ENCODE peak calls at places on chromosome 6, in ten cellular contexts. H, W, L, N, F, X, Z, C, T and B are unnamed samples.

GRCh38 chr6:149003560-149003959 is 256.7 kb downstream of the UST start:
- DNase-seq in X (no peak), W (no peak), T (no peak), C (no peak), L (no peak), Z (no peak), F (no peak), H (no peak), N (no peak), B (no peak)

GRCh38 chr6:165231581-165232276 is 77.7 kb downstream of the C6orf118 start:
- DNase-seq in F (no peak), N (peak), T (peak), W (peak), L (no peak), H (peak), Z (peak), C (no peak), X (no peak), B (no peak)

GRCh38 chr6:157385482-157385881 is 4.5 kb downstream of the ZDHHC14 start:
- DNase-seq in T (no peak), N (no peak), F (no peak), C (no peak), W (no peak), Z (no peak), L (no peak), H (no peak), X (no peak), B (no peak)

GRCh38 chr6:98927534-98927933 is 20.2 kb downstream of the FBXL4 start:
- DNase-seq in Z (no peak), X (no peak), T (no peak), L (no peak), F (no peak), C (no peak), H (no peak), N (no peak), W (no peak), B (no peak)

GRCh38 chr6:92777146-92777740 is 642.1 kb downstream of the EPHA7 start:
- DNase-seq in X (no peak), C (no peak), F (no peak), L (no peak), T (peak), N (peak), H (peak), W (peak), Z (no peak), B (no peak)

GRCh38 chr6:41286544-41287346 is at the start of gene TREM1:
- DNase-seq in T (peak), L (peak), W (peak), N (peak), X (no peak), C (peak), Z (peak), H (no peak), F (no peak), B (no peak)

GRCh38 chr6:50816115-50816675 is 2.5 kb upstream of the TFAP2B start:
- DNase-seq in N (peak), C (peak), L (peak), W (peak), Z (peak), X (peak), H (peak), T (peak), F (peak), B (no peak)

GRCh38 chr6:158567871-158568401 is 8.0 kb downstream of the TMEM181 start:
- DNase-seq in C (no peak), N (no peak), L (no peak), F (no peak), W (no peak), H (no peak), T (no peak), X (no peak), Z (no peak), B (no peak)

GRCh38 chr6:140445474-140446004 is 1071.1 kb upstream of the CITED2 start:
- DNase-seq in F (no peak), X (no peak), Z (peak), T (peak), L (no peak), C (no peak), W (peak), H (no peak), N (peak), B (no peak)

GRCh38 chr6:5763871-5764270 is 242.9 kb downstream of the NRN1 start:
- DNase-seq in C (no peak), F (no peak), L (no peak), N (peak), W (no peak), T (peak), Z (no peak), H (no peak), X (no peak), B (no peak)

GRCh38 chr6:120378582-120379220 is 955.6 kb downstream of the TBC1D32 start:
- DNase-seq in Z (no peak), C (no peak), F (no peak), L (no peak), X (no peak), T (peak), W (peak), H (peak), N (peak), B (no peak)

GRCh38 chr6:44294832-44295791 is 18.0 kb downstream of the AARS2 start:
- DNase-seq in T (no peak), C (no peak), W (no peak), Z (no peak), N (no peak), X (no peak), F (no peak), H (no peak), L (no peak), B (no peak)

GRCh38 chr6:5334341-5334740 is 73.0 kb downstream of the FARS2 start:
- DNase-seq in T (peak), C (no peak), L (no peak), X (no peak), W (peak), N (peak), Z (peak), H (no peak), F (no peak), B (no peak)

GRCh38 chr6:95017922-95018321 is 559.4 kb upstream of the MANEA start:
- DNase-seq in L (no peak), W (no peak), N (no peak), H (no peak), T (no peak), Z (no peak), F (no peak), X (no peak), C (no peak), B (no peak)

GRCh38 chr6:103000686-103001085 is 1607.2 kb downstream of the GRIK2 start:
- DNase-seq in F (no peak), Z (no peak), X (no peak), W (no peak), T (no peak), N (no peak), H (no peak), C (no peak), L (no peak), B (no peak)

GRCh38 chr6:145015739-145016558 is 719.4 kb downstream of the EPM2A start:
- DNase-seq in Z (peak), C (no peak), W (peak), X (no peak), T (peak), H (peak), F (no peak), L (no peak), N (peak), B (peak)

GRCh38 chr6:38058022-38058421 is 238.5 kb downstream of the ZFAND3 start:
- DNase-seq in C (no peak), T (peak), F (no peak), H (no peak), Z (peak), L (no peak), W (peak), X (no peak), N (no peak), B (no peak)

GRCh38 chr6:36444470-36444869 is 1.7 kb downstream of the KCTD20 start:
- DNase-seq in Z (no peak), W (peak), T (peak), X (no peak), L (no peak), C (no peak), F (no peak), N (peak), H (no peak), B (no peak)

DNA sequence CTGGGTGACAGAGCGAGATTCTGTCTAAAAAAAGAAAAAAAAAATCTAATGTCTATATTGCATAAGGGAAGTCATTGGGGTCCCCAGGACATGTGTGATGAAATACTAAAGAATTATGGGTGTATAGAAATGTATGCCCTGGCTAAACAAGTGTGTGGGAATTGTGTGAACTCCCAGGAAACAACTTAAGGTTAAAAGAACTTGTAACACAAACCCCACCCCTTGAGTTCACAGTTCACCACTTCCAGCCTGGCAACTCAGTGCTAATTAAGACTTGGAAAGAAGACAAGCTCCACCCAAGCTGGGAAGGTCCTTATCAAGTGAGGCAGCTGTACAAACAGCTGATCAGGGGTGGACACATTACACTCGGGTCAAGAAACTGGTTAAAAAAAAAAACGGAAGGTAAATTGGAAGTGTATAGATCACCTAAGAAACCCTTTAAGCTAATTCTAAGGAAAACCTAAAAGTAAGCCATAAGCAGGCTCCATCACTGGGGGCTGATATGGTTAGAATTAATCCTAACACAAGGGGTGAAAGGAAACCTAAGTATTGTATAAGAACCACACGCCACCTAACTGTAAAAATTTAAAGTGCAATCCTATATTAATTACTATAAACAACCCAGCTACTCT is 25.2 kb downstream of the HLA-A start:
- DNase-seq in C (no peak), N (peak), F (no peak), W (no peak), X (no peak), Z (no peak), H (peak), T (peak), L (no peak), B (no peak)
- TF ChIP-seq CTCF in C (no peak), N (peak), F (no peak), W (peak), X (no peak), Z (no peak), H (peak), T (peak), L (peak), B (no peak)

GRCh38 chr6:82589509-82590206 is 226.0 kb downstream of the TPBG start:
- DNase-seq in X (no peak), N (peak), F (peak), W (peak), H (no peak), T (peak), L (no peak), C (no peak), Z (peak), B (peak)
- TF ChIP-seq CTCF in X (no peak), N (peak), F (no peak), W (no peak), H (peak), T (peak), L (no peak), C (peak), Z (peak), B (peak)

GRCh38 chr6:11232968-11233626 is 629 bp upstream of the NEDD9 start:
- DNase-seq in L (no peak), T (no peak), H (no peak), W (no peak), F (no peak), N (no peak), Z (no peak), X (no peak), C (no peak), B (no peak)
- TF ChIP-seq CTCF in L (no peak), T (no peak), H (no peak), W (no peak), F (no peak), N (no peak), Z (no peak), X (no peak), C (no peak), B (no peak)

GRCh38 chr6:166464418-166465400 is 82.0 kb upstream of the MPC1 start:
- DNase-seq in T (no peak), H (no peak), N (no peak), L (no peak), W (no peak), F (no peak), C (no peak), X (no peak), Z (no peak), B (no peak)

GRCh38 chr6:166465671-166466087 is 82.9 kb upstream of the MPC1 start:
- DNase-seq in T (no peak), X (peak), L (no peak), Z (no peak), W (peak), C (no peak), F (no peak), H (no peak), N (peak), B (peak)

GRCh38 chr6:166467436-166468000 is 84.8 kb upstream of the MPC1 start:
- DNase-seq in X (no peak), F (no peak), N (no peak), T (no peak), L (no peak), C (no peak), Z (no peak), H (no peak), W (no peak), B (no peak)

GRCh38 chr6:166464068-166464410 is 81.3 kb upstream of the MPC1 start:
- DNase-seq in H (no peak), Z (no peak), X (no peak), W (no peak), L (no peak), F (no peak), N (no peak), C (no peak), T (no peak), B (no peak)

DNA sequence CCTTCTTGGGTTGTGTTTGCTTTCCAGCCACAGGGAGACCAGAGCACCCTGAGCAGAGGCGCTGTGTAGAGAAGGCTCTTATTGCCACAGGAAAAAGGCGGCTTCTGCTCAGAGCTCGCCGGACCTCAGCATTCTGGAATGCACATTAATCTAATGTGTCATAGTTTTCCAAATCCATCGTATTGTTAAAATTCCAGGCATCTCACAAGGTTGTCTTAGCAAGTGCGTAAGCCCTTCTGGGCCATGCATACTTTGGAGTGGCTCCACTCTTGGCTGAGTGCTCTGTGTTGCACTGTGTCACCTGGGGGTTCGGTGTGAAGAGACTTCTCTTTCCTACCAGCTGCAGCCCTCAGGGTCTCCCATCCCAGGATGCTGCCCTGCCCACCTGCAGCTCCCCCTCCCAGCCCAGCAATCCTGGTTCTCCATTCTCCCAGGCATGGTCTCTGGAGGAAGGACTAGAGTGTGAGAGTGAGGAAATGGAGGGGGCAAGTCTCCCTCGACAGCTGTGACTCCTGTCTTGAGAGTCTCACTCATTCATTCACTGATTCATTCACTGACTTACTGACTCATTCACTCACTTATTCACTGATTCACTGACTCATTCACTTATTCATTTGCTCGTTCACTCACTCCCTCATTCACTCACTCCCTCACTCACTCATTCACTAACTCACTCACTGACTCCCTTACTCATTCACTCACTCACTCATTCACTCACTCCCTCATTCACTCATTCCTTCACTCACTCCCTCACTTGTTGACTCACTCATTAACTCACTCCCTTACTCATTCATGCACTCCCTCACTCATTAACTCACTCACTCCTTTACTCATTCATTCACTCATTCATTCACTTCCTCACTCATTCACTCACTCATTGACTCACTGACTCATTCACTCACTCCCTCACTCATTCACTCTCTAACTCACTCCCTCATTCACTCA is 83.7 kb upstream of the MPC1 start:
- DNase-seq in T (peak), C (no peak), N (peak), H (no peak), F (no peak), L (no peak), Z (peak), X (no peak), W (peak), B (peak)
- TF ChIP-seq CTCF in T (no peak), C (no peak), N (no peak), H (no peak), F (no peak), L (no peak), Z (no peak), X (no peak), W (no peak), B (peak)

GRCh38 chr6:108528878-108529277 is 31.8 kb upstream of the FOXO3 start:
- DNase-seq in L (no peak), N (no peak), T (no peak), W (no peak), H (no peak), C (no peak), Z (no peak), X (no peak), F (no peak), B (no peak)
- TF ChIP-seq CTCF in L (no peak), N (no peak), T (no peak), W (no peak), H (no peak), C (no peak), Z (no peak), X (no peak), F (no peak), B (no peak)

GRCh38 chr6:17469006-17469972 is 75.9 kb downstream of the CAP2 start:
- DNase-seq in Z (no peak), N (no peak), W (peak), X (no peak), C (no peak), L (no peak), F (no peak), T (peak), H (no peak), B (no peak)
- TF ChIP-seq CTCF in Z (no peak), N (peak), W (peak), X (no peak), C (peak), L (peak), F (peak), T (peak), H (peak), B (no peak)